ENCODE peak calls at places on chromosome X, in ten cellular contexts. X is stimulated activated CD8-positive, alpha-beta memory T cell treated with anti-CD3 and anti-CD28 coated beads, Interleukin-4, amount 100 ng/mL, for 4 hours; J is NCI-H2081; G is fibroblast of the aortic adventitia; Y is AG10803; M is stimulated activated CD4-positive, alpha-beta T cell treated with anti-CD3 and anti-CD28 coated beads, TNF-alpha, amount 100 ng/mL, for 4 hours; T is activated CD8-positive, alpha-beta memory T cell treated with anti-CD3 and anti-CD28 coated beads, Interleukin-2, amount 10 ng/mL, durations not matched to agents 7 days and 5 days; K is central memory CD4-positive, alpha-beta T cell; D is activated CD4-positive, alpha-beta T cell treated with anti-CD3 and anti-CD28 coated beads, Interleukin-2, amount 50 U/mL, for 24 hours; Q is transverse colon. B is an unnamed sample.

GRCh38 chrX:53080628-53081580 is 1.3 kb upstream of the TSPYL2 start:
- DNase-seq in X (no peak), J (no peak), G (peak; percentile 39), Y (no peak), M (no peak), T (no peak), K (peak; percentile 28), D (no peak), Q (no peak), B (peak; percentile 17)

GRCh38 chrX:10110984-10111363 is 45.8 kb upstream of the CLCN4 start:
- DNase-seq in X (peak; percentile 33), J (no peak), G (no peak), Y (peak; percentile 45), M (peak; percentile 50), T (peak; percentile 74), K (peak; percentile 80), D (peak; percentile 51), Q (no peak), B (no peak)

GRCh38 chrX:66760648-66761047 is 121.8 kb upstream of the EDA2R start:
- DNase-seq in X (no peak), J (no peak), G (peak; percentile 2), Y (no peak), M (no peak), T (no peak), K (no peak), D (no peak), Q (no peak), B (no peak)

GRCh38 chrX:136260801-136261200 is 9.6 kb upstream of the MAP7D3 start:
- DNase-seq in X (no peak), J (no peak), G (peak; percentile 62), Y (peak; percentile 77), M (no peak), T (no peak), K (no peak), D (no peak), Q (no peak), B (peak; percentile 32)

GRCh38 chrX:47815901-47816845 is 20.5 kb upstream of the ZNF81 start:
- DNase-seq in X (no peak), J (no peak), G (peak; percentile 34), Y (peak; percentile 25), M (no peak), T (no peak), K (no peak), D (no peak), Q (peak; percentile 49), B (peak; percentile 16)

GRCh38 chrX:45508459-45508858 is 307.8 kb upstream of the DIPK2B start:
- DNase-seq in X (no peak), J (no peak), G (peak; percentile 63), Y (peak; percentile 31), M (no peak), T (no peak), K (no peak), D (no peak), Q (no peak), B (no peak)

GRCh38 chrX:130028196-130028595 is 45.8 kb downstream of the BCORL1 start:
- DNase-seq in X (no peak), J (no peak), G (peak; percentile 66), Y (peak; percentile 51), M (peak; percentile 20), T (peak; percentile 56), K (peak; percentile 8), D (peak; percentile 6), Q (peak; percentile 51), B (peak; percentile 41)

GRCh38 chrX:17859609-17860178 is 1.4 kb downstream of the RAI2 start:
- DNase-seq in X (no peak), J (peak; percentile 3), G (peak; percentile 2), Y (no peak), M (no peak), T (no peak), K (peak; percentile 2), D (no peak), Q (peak; percentile 15), B (no peak)

GRCh38 chrX:34849371-34849770 is 93.2 kb upstream of the FAM47B start:
- DNase-seq in X (no peak), J (no peak), G (peak; percentile 56), Y (peak; percentile 79), M (no peak), T (no peak), K (no peak), D (no peak), Q (no peak), B (peak; percentile 4)

GRCh38 chrX:14051416-14051815 is 21.7 kb upstream of the GEMIN8 start:
- DNase-seq in X (no peak), J (peak; percentile 9), G (no peak), Y (peak; percentile 2), M (no peak), T (no peak), K (no peak), D (no peak), Q (no peak), B (peak; percentile 30)

GRCh38 chrX:109954333-109954732 is 48.6 kb upstream of the TMEM164 start:
- DNase-seq in X (no peak), J (no peak), G (peak; percentile 58), Y (peak; percentile 23), M (no peak), T (no peak), K (no peak), D (no peak), Q (no peak), B (no peak)

GRCh38 chrX:69068295-69069085 is 96.8 kb downstream of the PJA1 start:
- DNase-seq in X (no peak), J (no peak), G (no peak), Y (no peak), M (no peak), T (no peak), K (no peak), D (no peak), Q (peak; percentile 3), B (no peak)

GRCh38 chrX:154411322-154411980 is at the start of gene TAFAZZIN:
- DNase-seq in X (no peak), J (peak; percentile 48), G (peak; percentile 49), Y (peak; percentile 53), M (peak; percentile 54), T (peak; percentile 86), K (peak; percentile 73), D (peak; percentile 60), Q (peak; percentile 84), B (peak; percentile 74)

GRCh38 chrX:18422886-18423285 is 2.5 kb upstream of the CDKL5 start:
- DNase-seq in X (no peak), J (no peak), G (peak; percentile 46), Y (peak; percentile 46), M (no peak), T (no peak), K (no peak), D (no peak), Q (no peak), B (no peak)

GRCh38 chrX:1468250-1468772 is 15.6 kb upstream of the ASMTL start:
- DNase-seq in X (peak; percentile 46), J (no peak), G (peak; percentile 8), Y (peak; percentile 68), M (peak; percentile 53), T (peak; percentile 87), K (peak; percentile 80), D (peak; percentile 63), Q (peak; percentile 71), B (peak; percentile 73)

GRCh38 chrX:86149089-86149488 is 838 bp downstream of the DACH2 start:
- DNase-seq in X (no peak), J (no peak), G (no peak), Y (no peak), M (no peak), T (no peak), K (no peak), D (no peak), Q (no peak), B (no peak)

GRCh38 chrX:37783284-37783683 is 3.4 kb downstream of the CYBB start:
- DNase-seq in X (no peak), J (no peak), G (no peak), Y (no peak), M (no peak), T (no peak), K (no peak), D (no peak), Q (no peak), B (no peak)

GRCh38 chrX:23871905-23872546 is 35.7 kb downstream of the APOO start:
- DNase-seq in X (no peak), J (no peak), G (no peak), Y (no peak), M (no peak), T (no peak), K (no peak), D (no peak), Q (no peak), B (no peak)